ENCODE peak calls at places on chromosomes 5 and 9, in six cellular contexts. N is astrocyte of the cerebellum, L is HEK293T, J is LHCN-M2, X is hepatic stellate cell, E is esophagus squamous epithelium. C is an unnamed sample.

GRCh38 chr9:16825971-16826370 is 44.5 kb downstream of the BNC2 start:
- DNase-seq in N (no peak), J (peak), L (no peak), X (peak), E (no peak), C (no peak)

GRCh38 chr9:99432075-99432474 is 210.0 kb downstream of the SEC61B start:
- DNase-seq in X (no peak), N (no peak), J (no peak), L (no peak), E (no peak), C (no peak)

GRCh38 chr9:94936411-94936810 is 209.9 kb downstream of the AOPEP start:
- DNase-seq in X (no peak), E (no peak), L (no peak), J (no peak), N (no peak), C (no peak)

GRCh38 chr5:95962785-95963184 is 1.1 kb upstream of the ELL2 start:
- DNase-seq in L (no peak), E (no peak), N (no peak), J (no peak), X (no peak), C (peak)

GRCh38 chr5:103908327-103909099 is 345.9 kb upstream of the NUDT12 start:
- DNase-seq in J (no peak), N (no peak), X (no peak), E (no peak), L (peak), C (no peak)

GRCh38 chr9:98374385-98375051 is 119.1 kb upstream of the TBC1D2 start:
- DNase-seq in L (no peak), J (peak), N (peak), E (no peak), X (peak), C (no peak)

GRCh38 chr9:128159073-128159783 is 837 bp upstream of the BBLN start:
- DNase-seq in N (no peak), X (no peak), L (no peak), E (no peak), J (no peak), C (no peak)

GRCh38 chr5:149646564-149646963 is 65.3 kb downstream of the ARHGEF37 start:
- DNase-seq in J (no peak), X (no peak), E (no peak), L (no peak), N (no peak), C (no peak)

GRCh38 chr5:133155326-133155969 is 103.6 kb downstream of the HSPA4 start:
- DNase-seq in L (no peak), N (no peak), E (no peak), J (no peak), X (no peak), C (no peak)

GRCh38 chr5:56601641-56602071 is 213.7 kb upstream of the MAP3K1 start:
- DNase-seq in N (peak), J (no peak), L (no peak), E (no peak), X (no peak), C (no peak)

GRCh38 chr5:140868721-140869554 is at the start of gene PCDHA11:
- DNase-seq in X (no peak), N (no peak), E (no peak), J (peak), L (peak), C (peak)

GRCh38 chr9:114275246-114275994 is 47.5 kb upstream of the ORM1 start:
- DNase-seq in X (no peak), L (no peak), J (no peak), E (no peak), N (no peak), C (no peak)

GRCh38 chr9:3138236-3139229 is 294.6 kb upstream of the PUM3 start:
- DNase-seq in N (no peak), L (no peak), J (peak), E (no peak), X (no peak), C (no peak)

GRCh38 chr5:72709341-72709740 is 107.1 kb upstream of the TNPO1 start:
- DNase-seq in L (no peak), X (no peak), N (no peak), J (no peak), E (no peak), C (no peak)

GRCh38 chr9:133126697-133127339 is 5.8 kb upstream of the RALGDS start:
- DNase-seq in N (no peak), J (no peak), E (no peak), L (no peak), X (no peak), C (no peak)